ENCODE peak calls at places on chromosomes 11 and 22, in eight cellular contexts. L is hippocampal formation, O is NCI-H2081 treated with DMSO at 0.1 percent for 48 hours, H is SK-MEL-5, Z is endothelial cell, J is MV-4-11, B is EH, Q is nucleus accumbens. E is an unnamed sample.
A peak's percentile ranks its signal among the peaks of the same experiment; 100 is the strongest.

GRCh38 chr11:78083036-78083435 is 3.4 kb upstream of the NDUFC2 start:
- DNase-seq in L (no peak), O (no peak), H (no peak), Z (no peak), J (no peak), B (no peak), Q (no peak), E (no peak)

GRCh38 chr22:40594346-40594745 is 42.2 kb downstream of the MRTFA start:
- DNase-seq in L (no peak), O (no peak), H (no peak), Z (no peak), J (no peak), B (no peak), Q (no peak), E (no peak)

GRCh38 chr11:19953909-19954308 is 206.4 kb downstream of the DBX1 start:
- DNase-seq in L (peak; percentile 22), O (no peak), H (peak; percentile 90), Z (peak; percentile 19), J (peak; percentile 90), B (peak; percentile 87), Q (no peak), E (peak; percentile 80)

GRCh38 chr11:70756341-70756740 is 358.0 kb downstream of the CTTN start:
- DNase-seq in L (no peak), O (no peak), H (no peak), Z (no peak), J (no peak), B (no peak), Q (no peak), E (no peak)

GRCh38 chr22:23772315-23773246 is at the start of gene MMP11:
- DNase-seq in L (peak; percentile 19), O (no peak), H (no peak), Z (peak; percentile 52), J (no peak), B (peak; percentile 67), Q (peak; percentile 15), E (no peak)

GRCh38 chr11:10581481-10582019 is 13.1 kb upstream of the LYVE1 start:
- DNase-seq in L (peak; percentile 35), O (no peak), H (no peak), Z (no peak), J (peak; percentile 99), B (peak; percentile 64), Q (no peak), E (peak; percentile 44)

GRCh38 chr11:75867778-75868374 is 52.9 kb downstream of the UVRAG start:
- DNase-seq in L (no peak), O (no peak), H (peak; percentile 54), Z (peak; percentile 40), J (peak; percentile 39), B (peak; percentile 57), Q (no peak), E (peak; percentile 11)

GRCh38 chr11:1870721-1871466 is 18.0 kb downstream of the LSP1 start:
- DNase-seq in L (no peak), O (no peak), H (no peak), Z (no peak), J (peak; percentile 66), B (no peak), Q (no peak), E (no peak)

GRCh38 chr11:125079878-125080530 is 16.9 kb downstream of the SLC37A2 start:
- DNase-seq in L (no peak), O (no peak), H (no peak), Z (no peak), J (no peak), B (no peak), Q (no peak), E (no peak)

GRCh38 chr22:41146573-41146972 is 54.2 kb downstream of the EP300 start:
- DNase-seq in L (no peak), O (no peak), H (no peak), Z (no peak), J (no peak), B (peak; percentile 4), Q (no peak), E (no peak)

GRCh38 chr22:24367841-24368240 is 59.6 kb upstream of the ADORA2A start:
- DNase-seq in L (no peak), O (no peak), H (no peak), Z (no peak), J (no peak), B (peak; percentile 70), Q (no peak), E (no peak)

GRCh38 chr11:67033661-67034166 is 10.8 kb downstream of the SYT12 start:
- DNase-seq in L (peak; percentile 50), O (no peak), H (no peak), Z (no peak), J (peak; percentile 78), B (peak; percentile 100), Q (peak; percentile 67), E (peak; percentile 93)

GRCh38 chr11:47106839-47107520 is 69.7 kb downstream of the ARFGAP2 start:
- DNase-seq in L (peak; percentile 68), O (no peak), H (no peak), Z (no peak), J (no peak), B (no peak), Q (peak; percentile 53), E (no peak)

GRCh38 chr11:121802542-121802941 is 313.5 kb downstream of the BLID start:
- DNase-seq in L (no peak), O (no peak), H (no peak), Z (no peak), J (no peak), B (no peak), Q (no peak), E (no peak)

GRCh38 chr22:44172370-44173108 is 8.2 kb upstream of the PARVG start:
- DNase-seq in L (peak; percentile 29), O (peak; percentile 17), H (no peak), Z (no peak), J (peak; percentile 95), B (no peak), Q (peak; percentile 56), E (no peak)

GRCh38 chr22:43411040-43411919 is 534 bp upstream of the MPPED1 start:
- DNase-seq in L (no peak), O (no peak), H (no peak), Z (no peak), J (no peak), B (no peak), Q (peak; percentile 43), E (no peak)